ENCODE peak calls at places on chromosomes 12 and 14, in eight cellular contexts. One of them, this sample, is unnamed.
A peak's percentile ranks its signal among the peaks of the same experiment; 100 is the strongest.

GRCh38 chr12:127487031-127487430 is 779.9 kb upstream of the TMEM132C start:
- DNase-seq in lung: no peak
- DNase-seq in heart right ventricle: no peak
- DNase-seq in left ventricle myocardium inferior: no peak
- DNase-seq in heart left ventricle: no peak
- DNase-seq in upper lobe of right lung: no peak
- DNase-seq in A549: no peak
- DNase-seq in Peyer's patch: no peak
- DNase-seq in this sample: no peak

GRCh38 chr12:4216542-4216927 is 57.0 kb upstream of the CCND2 start:
- DNase-seq in upper lobe of right lung: no peak
- DNase-seq in heart left ventricle: no peak
- DNase-seq in lung: no peak
- DNase-seq in left ventricle myocardium inferior: no peak
- DNase-seq in A549: no peak
- DNase-seq in heart right ventricle: no peak
- DNase-seq in Peyer's patch: no peak
- DNase-seq in this sample: no peak

GRCh38 chr12:47378907-47379306 is 299.1 kb upstream of the AMIGO2 start:
- DNase-seq in heart left ventricle: no peak
- DNase-seq in upper lobe of right lung: no peak
- DNase-seq in Peyer's patch: no peak
- DNase-seq in heart right ventricle: no peak
- DNase-seq in lung: no peak
- DNase-seq in left ventricle myocardium inferior: no peak
- DNase-seq in A549: peak; percentile 31
- DNase-seq in this sample: peak; percentile 26

GRCh38 chr12:14307004-14307403 is 58.5 kb upstream of the ATF7IP start:
- DNase-seq in heart left ventricle: no peak
- DNase-seq in upper lobe of right lung: no peak
- DNase-seq in A549: no peak
- DNase-seq in lung: no peak
- DNase-seq in heart right ventricle: no peak
- DNase-seq in left ventricle myocardium inferior: no peak
- DNase-seq in Peyer's patch: no peak
- DNase-seq in this sample: no peak

GRCh38 chr12:52912711-52913423 is 8.0 kb upstream of the KRT8 start:
- DNase-seq in heart left ventricle: no peak
- DNase-seq in left ventricle myocardium inferior: no peak
- DNase-seq in heart right ventricle: no peak
- DNase-seq in lung: no peak
- DNase-seq in A549: no peak
- DNase-seq in upper lobe of right lung: no peak
- DNase-seq in Peyer's patch: peak; percentile 91
- DNase-seq in this sample: no peak

GRCh38 chr12:9066183-9066623 is 49.5 kb downstream of the A2M start:
- DNase-seq in lung: no peak
- DNase-seq in Peyer's patch: peak; percentile 42
- DNase-seq in left ventricle myocardium inferior: no peak
- DNase-seq in heart left ventricle: no peak
- DNase-seq in upper lobe of right lung: no peak
- DNase-seq in heart right ventricle: no peak
- DNase-seq in A549: no peak
- DNase-seq in this sample: no peak

GRCh38 chr12:44287545-44287944 is 451.7 kb downstream of the TMEM117 start:
- DNase-seq in left ventricle myocardium inferior: no peak
- DNase-seq in upper lobe of right lung: no peak
- DNase-seq in A549: no peak
- DNase-seq in heart right ventricle: no peak
- DNase-seq in Peyer's patch: no peak
- DNase-seq in heart left ventricle: no peak
- DNase-seq in lung: no peak
- DNase-seq in this sample: peak; percentile 35

GRCh38 chr12:53198470-53199110 is 8.5 kb downstream of the ITGB7 start:
- DNase-seq in upper lobe of right lung: no peak
- DNase-seq in Peyer's patch: no peak
- DNase-seq in lung: no peak
- DNase-seq in heart left ventricle: no peak
- DNase-seq in left ventricle myocardium inferior: no peak
- DNase-seq in A549: no peak
- DNase-seq in heart right ventricle: no peak
- DNase-seq in this sample: no peak

GRCh38 chr12:124013073-124013472 is 40.1 kb downstream of the ZNF664 start:
- DNase-seq in upper lobe of right lung: no peak
- DNase-seq in A549: no peak
- DNase-seq in left ventricle myocardium inferior: no peak
- DNase-seq in lung: no peak
- DNase-seq in heart left ventricle: no peak
- DNase-seq in Peyer's patch: no peak
- DNase-seq in heart right ventricle: no peak
- DNase-seq in this sample: no peak

GRCh38 chr12:31745242-31745641 is 16.4 kb upstream of the AMN1 start:
- DNase-seq in lung: no peak
- DNase-seq in A549: no peak
- DNase-seq in heart right ventricle: no peak
- DNase-seq in Peyer's patch: no peak
- DNase-seq in upper lobe of right lung: no peak
- DNase-seq in heart left ventricle: no peak
- DNase-seq in left ventricle myocardium inferior: no peak
- DNase-seq in this sample: no peak

GRCh38 chr12:60394680-60395079 is 798.9 kb downstream of the SLC16A7 start:
- DNase-seq in A549: no peak
- DNase-seq in heart left ventricle: no peak
- DNase-seq in Peyer's patch: no peak
- DNase-seq in upper lobe of right lung: no peak
- DNase-seq in lung: no peak
- DNase-seq in left ventricle myocardium inferior: no peak
- DNase-seq in heart right ventricle: no peak
- DNase-seq in this sample: peak; percentile 69

GRCh38 chr12:32505546-32505945 is 106.2 kb downstream of the FGD4 start:
- DNase-seq in left ventricle myocardium inferior: no peak
- DNase-seq in lung: no peak
- DNase-seq in upper lobe of right lung: no peak
- DNase-seq in A549: no peak
- DNase-seq in Peyer's patch: no peak
- DNase-seq in heart right ventricle: no peak
- DNase-seq in heart left ventricle: no peak
- DNase-seq in this sample: no peak

GRCh38 chr14:32408018-32408417 is 78.9 kb downstream of the AKAP6 start:
- DNase-seq in heart right ventricle: no peak
- DNase-seq in Peyer's patch: no peak
- DNase-seq in lung: no peak
- DNase-seq in left ventricle myocardium inferior: peak; percentile 17
- DNase-seq in A549: no peak
- DNase-seq in upper lobe of right lung: no peak
- DNase-seq in heart left ventricle: no peak
- DNase-seq in this sample: peak; percentile 21

GRCh38 chr12:109820921-109821381 is 12.2 kb downstream of the TRPV4 start:
- DNase-seq in left ventricle myocardium inferior: no peak
- DNase-seq in upper lobe of right lung: no peak
- DNase-seq in lung: no peak
- DNase-seq in heart left ventricle: no peak
- DNase-seq in Peyer's patch: no peak
- DNase-seq in A549: no peak
- DNase-seq in heart right ventricle: no peak
- DNase-seq in this sample: no peak

GRCh38 chr14:25048170-25049126 is 1.5 kb downstream of the STXBP6 start:
- DNase-seq in lung: no peak
- DNase-seq in heart left ventricle: peak; percentile 70
- DNase-seq in upper lobe of right lung: no peak
- DNase-seq in left ventricle myocardium inferior: peak; percentile 45
- DNase-seq in heart right ventricle: peak; percentile 59
- DNase-seq in A549: no peak
- DNase-seq in Peyer's patch: no peak
- DNase-seq in this sample: peak; percentile 87

GRCh38 chr14:37669242-37669641 is 73.8 kb downstream of the TTC6 start:
- DNase-seq in lung: no peak
- DNase-seq in upper lobe of right lung: no peak
- DNase-seq in heart left ventricle: no peak
- DNase-seq in A549: no peak
- DNase-seq in heart right ventricle: no peak
- DNase-seq in Peyer's patch: no peak
- DNase-seq in left ventricle myocardium inferior: no peak
- DNase-seq in this sample: no peak

GRCh38 chr12:124324803-124325705 is 30.2 kb downstream of the RFLNA start:
- DNase-seq in A549: no peak
- DNase-seq in left ventricle myocardium inferior: no peak
- DNase-seq in Peyer's patch: no peak
- DNase-seq in heart right ventricle: no peak
- DNase-seq in lung: no peak
- DNase-seq in upper lobe of right lung: no peak
- DNase-seq in heart left ventricle: no peak
- DNase-seq in this sample: no peak

DNA sequence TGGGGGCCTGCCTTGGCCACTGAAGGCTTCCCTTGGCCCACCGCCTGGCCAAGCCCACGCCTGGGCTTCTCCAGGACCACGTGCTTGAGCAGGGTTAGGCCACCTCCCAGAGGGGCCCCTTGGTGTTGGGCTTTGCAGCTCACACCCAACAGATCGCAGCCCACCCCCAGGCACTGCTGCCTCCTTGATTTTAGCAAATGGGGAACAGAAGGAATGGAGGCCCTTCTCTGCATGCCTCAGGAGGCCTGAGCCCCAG is 23.3 kb downstream of the RAB35 start:
- DNase-seq in Peyer's patch: no peak
- DNase-seq in upper lobe of right lung: no peak
- DNase-seq in heart left ventricle: no peak
- DNase-seq in heart right ventricle: no peak
- DNase-seq in A549: no peak
- DNase-seq in left ventricle myocardium inferior: no peak
- DNase-seq in lung: no peak
- DNase-seq in this sample: no peak
- H3K4me3 ChIP-seq in Peyer's patch: no peak overlapping the region
- H3K4me3 ChIP-seq in upper lobe of right lung: no peak overlapping the region
- H3K4me3 ChIP-seq in heart left ventricle: no peak overlapping the region
- H3K4me3 ChIP-seq in heart right ventricle: no peak overlapping the region
- H3K4me3 ChIP-seq in A549: no peak overlapping the region
- H3K4me3 ChIP-seq in left ventricle myocardium inferior: no peak overlapping the region
- H3K4me3 ChIP-seq in lung: no peak overlapping the region
- H3K4me3 ChIP-seq in this sample: no peak overlapping the region

GRCh38 chr12:57852620-57853509 is 6.3 kb upstream of the CTDSP2 start:
- DNase-seq in heart left ventricle: peak; percentile 79
- DNase-seq in left ventricle myocardium inferior: peak; percentile 56
- DNase-seq in lung: peak; percentile 52
- DNase-seq in heart right ventricle: peak; percentile 78
- DNase-seq in A549: no peak
- DNase-seq in upper lobe of right lung: peak; percentile 74
- DNase-seq in Peyer's patch: no peak
- DNase-seq in this sample: no peak
- TF ChIP-seq CTCF in heart left ventricle: peak; percentile 25
- TF ChIP-seq CTCF in left ventricle myocardium inferior: peak; percentile 41
- TF ChIP-seq CTCF in lung: no peak
- TF ChIP-seq CTCF in heart right ventricle: peak; percentile 45
- TF ChIP-seq CTCF in A549: no peak
- TF ChIP-seq CTCF in upper lobe of right lung: peak; percentile 11
- TF ChIP-seq CTCF in Peyer's patch: no peak
- TF ChIP-seq CTCF in this sample: no peak

GRCh38 chr14:64706552-64707193 is 2.4 kb downstream of the PLEKHG3 start:
- DNase-seq in left ventricle myocardium inferior: no peak
- DNase-seq in heart left ventricle: peak; percentile 40
- DNase-seq in heart right ventricle: peak; percentile 69
- DNase-seq in Peyer's patch: no peak
- DNase-seq in lung: no peak
- DNase-seq in A549: peak; percentile 43
- DNase-seq in upper lobe of right lung: no peak
- DNase-seq in this sample: no peak

GRCh38 chr14:64706119-64706465 is 1.9 kb downstream of the PLEKHG3 start:
- DNase-seq in upper lobe of right lung: no peak
- DNase-seq in heart left ventricle: no peak
- DNase-seq in Peyer's patch: no peak
- DNase-seq in left ventricle myocardium inferior: no peak
- DNase-seq in A549: no peak
- DNase-seq in heart right ventricle: no peak
- DNase-seq in lung: no peak
- DNase-seq in this sample: no peak

GRCh38 chr14:64704145-64704742 is at the start of gene PLEKHG3:
- DNase-seq in left ventricle myocardium inferior: peak; percentile 85
- DNase-seq in upper lobe of right lung: peak; percentile 89
- DNase-seq in Peyer's patch: peak; percentile 89
- DNase-seq in lung: peak; percentile 76
- DNase-seq in heart left ventricle: peak; percentile 89
- DNase-seq in heart right ventricle: peak; percentile 80
- DNase-seq in A549: peak; percentile 79
- DNase-seq in this sample: peak; percentile 56

GRCh38 chr14:64704743-64705405 is 650 bp downstream of the PLEKHG3 start:
- DNase-seq in heart right ventricle: no peak
- DNase-seq in upper lobe of right lung: peak; percentile 77
- DNase-seq in left ventricle myocardium inferior: no peak
- DNase-seq in A549: no peak
- DNase-seq in Peyer's patch: peak; percentile 72
- DNase-seq in lung: no peak
- DNase-seq in heart left ventricle: peak; percentile 42
- DNase-seq in this sample: no peak

DNA sequence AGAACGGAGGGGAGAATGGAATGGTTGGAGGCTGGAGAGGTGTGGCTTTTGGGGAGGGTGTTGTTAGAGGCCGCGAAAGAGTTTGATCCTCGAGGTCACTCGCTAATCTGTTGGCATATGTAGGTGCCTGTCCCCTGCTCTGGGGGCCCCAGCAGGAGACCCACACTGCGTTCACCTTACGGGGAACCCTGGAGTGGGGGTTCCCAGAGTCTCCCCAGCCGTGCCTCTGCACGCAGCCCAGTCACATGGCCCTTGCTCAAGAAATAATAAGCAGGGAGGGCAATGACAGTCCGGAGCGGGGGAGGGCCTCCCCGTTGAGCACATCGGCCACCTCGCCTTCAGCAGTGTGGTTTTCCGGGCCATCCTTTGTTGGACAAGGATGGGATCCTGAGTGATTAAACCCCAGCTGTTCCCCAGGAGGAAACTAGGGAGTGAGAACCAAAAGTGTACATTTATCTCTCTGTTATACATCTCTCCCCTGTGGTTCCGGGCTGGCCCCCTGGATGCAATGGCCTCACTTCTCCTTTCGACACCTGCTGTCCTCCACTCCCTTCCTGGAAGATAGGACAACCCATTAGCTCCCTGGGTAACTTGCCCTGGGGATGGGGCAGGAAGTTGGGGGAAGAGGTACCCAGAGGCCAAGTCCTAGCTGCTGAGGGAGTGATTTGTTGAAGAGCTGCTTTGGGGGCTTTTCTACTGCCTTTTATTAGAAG is 1.3 kb downstream of the PLEKHG3 start:
- DNase-seq in A549: no peak
- DNase-seq in left ventricle myocardium inferior: no peak
- DNase-seq in heart right ventricle: no peak
- DNase-seq in heart left ventricle: peak; percentile 55
- DNase-seq in Peyer's patch: no peak
- DNase-seq in lung: no peak
- DNase-seq in upper lobe of right lung: no peak
- DNase-seq in this sample: no peak
- H3K4me3 ChIP-seq in A549: peak overlapping the region; percentile 72
- H3K4me3 ChIP-seq in left ventricle myocardium inferior: peak overlapping the region; percentile 81
- H3K4me3 ChIP-seq in heart right ventricle: peak overlapping the region; percentile 89
- H3K4me3 ChIP-seq in heart left ventricle: peak overlapping the region; percentile 88
- H3K4me3 ChIP-seq in Peyer's patch: peak overlapping the region; percentile 95
- H3K4me3 ChIP-seq in lung: peak overlapping the region; percentile 69
- H3K4me3 ChIP-seq in upper lobe of right lung: peak overlapping the region; percentile 70
- H3K4me3 ChIP-seq in this sample: peak overlapping the region; percentile 60

DNA sequence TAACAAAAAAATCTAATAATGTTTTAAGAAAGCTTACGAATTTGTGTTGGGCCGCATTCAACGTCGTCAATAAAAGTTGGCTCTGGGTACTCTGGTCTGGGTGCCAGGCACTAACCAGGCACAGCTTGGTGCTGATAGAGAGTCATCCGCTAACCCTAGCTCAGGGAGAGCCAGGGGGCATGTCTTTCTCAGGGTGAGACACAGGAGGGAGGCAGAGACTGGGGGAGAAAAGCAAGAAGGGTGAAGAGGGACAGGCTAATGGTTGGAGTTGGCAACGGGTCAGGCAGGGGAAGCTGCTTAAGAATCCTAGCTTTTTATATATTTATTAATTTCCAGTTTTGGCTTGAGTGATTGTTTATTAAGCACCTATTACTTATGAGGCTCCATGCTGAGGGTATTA is 105.0 kb downstream of the CMKLR1 start:
- DNase-seq in left ventricle myocardium inferior: no peak
- DNase-seq in upper lobe of right lung: no peak
- DNase-seq in heart left ventricle: peak; percentile 29
- DNase-seq in Peyer's patch: no peak
- DNase-seq in heart right ventricle: peak; percentile 27
- DNase-seq in lung: no peak
- DNase-seq in A549: no peak
- DNase-seq in this sample: peak; percentile 10
- TF ChIP-seq CTCF in left ventricle myocardium inferior: peak; percentile 61
- TF ChIP-seq CTCF in upper lobe of right lung: peak; percentile 47
- TF ChIP-seq CTCF in heart left ventricle: peak; percentile 48
- TF ChIP-seq CTCF in Peyer's patch: no peak
- TF ChIP-seq CTCF in heart right ventricle: peak; percentile 46
- TF ChIP-seq CTCF in lung: no peak
- TF ChIP-seq CTCF in A549: no peak
- TF ChIP-seq CTCF in this sample: peak; percentile 11

This sample was measured in fibroblast of mammary gland.